ENCODE peak calls at places on chromosomes 5 and 9, in seven cellular contexts. One of them, this sample, is unnamed.

GRCh38 chr9:124251605-124252366 is 6.0 kb upstream of the NEK6 start:
- DNase-seq in keratinocyte: no peak
- DNase-seq in foreskin fibroblast: peak; percentile 54
- DNase-seq in hepatocyte: no peak
- DNase-seq in fibroblast of mammary gland: peak; percentile 72
- DNase-seq in WERI-Rb-1: no peak
- DNase-seq in epithelial cell of esophagus: peak; percentile 72
- DNase-seq in this sample: no peak

GRCh38 chr9:136754059-136754572 is 3.9 kb downstream of the LCN8 start:
- DNase-seq in keratinocyte: no peak
- DNase-seq in foreskin fibroblast: no peak
- DNase-seq in hepatocyte: no peak
- DNase-seq in fibroblast of mammary gland: no peak
- DNase-seq in WERI-Rb-1: no peak
- DNase-seq in epithelial cell of esophagus: no peak
- DNase-seq in this sample: no peak

GRCh38 chr9:96232539-96233241 is 69.3 kb downstream of the HSD17B3 start:
- DNase-seq in keratinocyte: no peak
- DNase-seq in foreskin fibroblast: peak; percentile 38
- DNase-seq in hepatocyte: peak; percentile 82
- DNase-seq in fibroblast of mammary gland: peak; percentile 91
- DNase-seq in WERI-Rb-1: peak; percentile 58
- DNase-seq in epithelial cell of esophagus: peak; percentile 61
- DNase-seq in this sample: peak; percentile 27

GRCh38 chr5:77400645-77401044 is 91.5 kb downstream of the WDR41 start:
- DNase-seq in keratinocyte: no peak
- DNase-seq in foreskin fibroblast: no peak
- DNase-seq in hepatocyte: no peak
- DNase-seq in fibroblast of mammary gland: peak; percentile 27
- DNase-seq in WERI-Rb-1: no peak
- DNase-seq in epithelial cell of esophagus: no peak
- DNase-seq in this sample: no peak

GRCh38 chr5:474826-475661 is 32.1 kb downstream of the EXOC3 start:
- DNase-seq in keratinocyte: no peak
- DNase-seq in foreskin fibroblast: no peak
- DNase-seq in hepatocyte: no peak
- DNase-seq in fibroblast of mammary gland: no peak
- DNase-seq in WERI-Rb-1: peak; percentile 46
- DNase-seq in epithelial cell of esophagus: no peak
- DNase-seq in this sample: no peak

GRCh38 chr5:158297002-158297527 is 438.1 kb upstream of the CLINT1 start:
- DNase-seq in keratinocyte: no peak
- DNase-seq in foreskin fibroblast: no peak
- DNase-seq in hepatocyte: no peak
- DNase-seq in fibroblast of mammary gland: no peak
- DNase-seq in WERI-Rb-1: no peak
- DNase-seq in epithelial cell of esophagus: no peak
- DNase-seq in this sample: no peak

GRCh38 chr9:22170990-22171663 is 162.0 kb upstream of the CDKN2B start:
- DNase-seq in keratinocyte: no peak
- DNase-seq in foreskin fibroblast: no peak
- DNase-seq in hepatocyte: no peak
- DNase-seq in fibroblast of mammary gland: no peak
- DNase-seq in WERI-Rb-1: no peak
- DNase-seq in epithelial cell of esophagus: no peak
- DNase-seq in this sample: no peak

GRCh38 chr9:22238809-22239684 is 207.6 kb upstream of the DMRTA1 start:
- DNase-seq in keratinocyte: no peak
- DNase-seq in foreskin fibroblast: peak; percentile 14
- DNase-seq in hepatocyte: peak; percentile 53
- DNase-seq in fibroblast of mammary gland: peak; percentile 70
- DNase-seq in WERI-Rb-1: no peak
- DNase-seq in epithelial cell of esophagus: peak; percentile 62
- DNase-seq in this sample: no peak

GRCh38 chr5:6333182-6333905 is 45.0 kb downstream of the MED10 start:
- DNase-seq in keratinocyte: no peak
- DNase-seq in foreskin fibroblast: no peak
- DNase-seq in hepatocyte: no peak
- DNase-seq in fibroblast of mammary gland: no peak
- DNase-seq in WERI-Rb-1: no peak
- DNase-seq in epithelial cell of esophagus: no peak
- DNase-seq in this sample: no peak

GRCh38 chr5:10702040-10702629 is 58.9 kb downstream of the DAP start:
- DNase-seq in keratinocyte: no peak
- DNase-seq in foreskin fibroblast: peak; percentile 95
- DNase-seq in hepatocyte: peak; percentile 63
- DNase-seq in fibroblast of mammary gland: peak; percentile 90
- DNase-seq in WERI-Rb-1: no peak
- DNase-seq in epithelial cell of esophagus: peak; percentile 62
- DNase-seq in this sample: no peak

GRCh38 chr5:167671176-167671575 is 620.3 kb upstream of the WWC1 start:
- DNase-seq in keratinocyte: no peak
- DNase-seq in foreskin fibroblast: peak; percentile 40
- DNase-seq in hepatocyte: no peak
- DNase-seq in fibroblast of mammary gland: no peak
- DNase-seq in WERI-Rb-1: no peak
- DNase-seq in epithelial cell of esophagus: peak; percentile 54
- DNase-seq in this sample: no peak

GRCh38 chr9:33453286-33453882 is 6.0 kb upstream of the AQP3 start:
- DNase-seq in keratinocyte: no peak
- DNase-seq in foreskin fibroblast: no peak
- DNase-seq in hepatocyte: no peak
- DNase-seq in fibroblast of mammary gland: no peak
- DNase-seq in WERI-Rb-1: no peak
- DNase-seq in epithelial cell of esophagus: no peak
- DNase-seq in this sample: no peak

GRCh38 chr5:111983459-111983858 is 226.5 kb upstream of the NREP start:
- DNase-seq in keratinocyte: no peak
- DNase-seq in foreskin fibroblast: no peak
- DNase-seq in hepatocyte: no peak
- DNase-seq in fibroblast of mammary gland: no peak
- DNase-seq in WERI-Rb-1: no peak
- DNase-seq in epithelial cell of esophagus: no peak
- DNase-seq in this sample: no peak

GRCh38 chr9:97831843-97832636 is 21.0 kb upstream of the FOXE1 start:
- DNase-seq in keratinocyte: no peak
- DNase-seq in foreskin fibroblast: no peak
- DNase-seq in hepatocyte: no peak
- DNase-seq in fibroblast of mammary gland: no peak
- DNase-seq in WERI-Rb-1: no peak
- DNase-seq in epithelial cell of esophagus: no peak
- DNase-seq in this sample: no peak

GRCh38 chr5:161548472-161549094 is 2.1 kb upstream of the GABRB2 start:
- DNase-seq in keratinocyte: no peak
- DNase-seq in foreskin fibroblast: no peak
- DNase-seq in hepatocyte: peak; percentile 19
- DNase-seq in fibroblast of mammary gland: no peak
- DNase-seq in WERI-Rb-1: no peak
- DNase-seq in epithelial cell of esophagus: no peak
- DNase-seq in this sample: peak; percentile 9

GRCh38 chr9:101508203-101508602 is 25.4 kb upstream of the RNF20 start:
- DNase-seq in keratinocyte: peak; percentile 40
- DNase-seq in foreskin fibroblast: peak; percentile 51
- DNase-seq in hepatocyte: no peak
- DNase-seq in fibroblast of mammary gland: peak; percentile 21
- DNase-seq in WERI-Rb-1: no peak
- DNase-seq in epithelial cell of esophagus: peak; percentile 87
- DNase-seq in this sample: no peak

GRCh38 chr5:348726-349125 is 27.2 kb downstream of the AHRR start:
- DNase-seq in keratinocyte: no peak
- DNase-seq in foreskin fibroblast: no peak
- DNase-seq in hepatocyte: no peak
- DNase-seq in fibroblast of mammary gland: no peak
- DNase-seq in WERI-Rb-1: no peak
- DNase-seq in epithelial cell of esophagus: no peak
- DNase-seq in this sample: no peak

GRCh38 chr5:75059887-75060286 is 7.5 kb upstream of the GCNT4 start:
- DNase-seq in keratinocyte: no peak
- DNase-seq in foreskin fibroblast: no peak
- DNase-seq in hepatocyte: no peak
- DNase-seq in fibroblast of mammary gland: no peak
- DNase-seq in WERI-Rb-1: no peak
- DNase-seq in epithelial cell of esophagus: no peak
- DNase-seq in this sample: no peak

GRCh38 chr5:110899566-110900412 is 161.0 kb downstream of the SLC25A46 start:
- DNase-seq in keratinocyte: peak; percentile 33
- DNase-seq in foreskin fibroblast: peak; percentile 39
- DNase-seq in hepatocyte: no peak
- DNase-seq in fibroblast of mammary gland: peak; percentile 61
- DNase-seq in WERI-Rb-1: no peak
- DNase-seq in epithelial cell of esophagus: peak; percentile 65
- DNase-seq in this sample: no peak

GRCh38 chr5:143880178-143880577 is 68.2 kb downstream of the HMHB1 start:
- DNase-seq in keratinocyte: no peak
- DNase-seq in foreskin fibroblast: no peak
- DNase-seq in hepatocyte: no peak
- DNase-seq in fibroblast of mammary gland: no peak
- DNase-seq in WERI-Rb-1: no peak
- DNase-seq in epithelial cell of esophagus: no peak
- DNase-seq in this sample: no peak

GRCh38 chr9:101477214-101477613 is 41.6 kb upstream of the ALDOB start:
- DNase-seq in keratinocyte: no peak
- DNase-seq in foreskin fibroblast: no peak
- DNase-seq in hepatocyte: no peak
- DNase-seq in fibroblast of mammary gland: no peak
- DNase-seq in WERI-Rb-1: no peak
- DNase-seq in epithelial cell of esophagus: peak; percentile 24
- DNase-seq in this sample: no peak

GRCh38 chr5:176361437-176362097 is at the start of gene KIAA1191:
- DNase-seq in keratinocyte: peak; percentile 71
- DNase-seq in foreskin fibroblast: peak; percentile 89
- DNase-seq in hepatocyte: peak; percentile 96
- DNase-seq in fibroblast of mammary gland: peak; percentile 86
- DNase-seq in WERI-Rb-1: peak; percentile 94
- DNase-seq in epithelial cell of esophagus: peak; percentile 93
- DNase-seq in this sample: peak; percentile 82

GRCh38 chr5:140312067-140312790 is 9.3 kb upstream of the PFDN1 start:
- DNase-seq in keratinocyte: no peak
- DNase-seq in foreskin fibroblast: peak; percentile 96
- DNase-seq in hepatocyte: no peak
- DNase-seq in fibroblast of mammary gland: peak; percentile 99
- DNase-seq in WERI-Rb-1: no peak
- DNase-seq in epithelial cell of esophagus: peak; percentile 95
- DNase-seq in this sample: no peak

DNA sequence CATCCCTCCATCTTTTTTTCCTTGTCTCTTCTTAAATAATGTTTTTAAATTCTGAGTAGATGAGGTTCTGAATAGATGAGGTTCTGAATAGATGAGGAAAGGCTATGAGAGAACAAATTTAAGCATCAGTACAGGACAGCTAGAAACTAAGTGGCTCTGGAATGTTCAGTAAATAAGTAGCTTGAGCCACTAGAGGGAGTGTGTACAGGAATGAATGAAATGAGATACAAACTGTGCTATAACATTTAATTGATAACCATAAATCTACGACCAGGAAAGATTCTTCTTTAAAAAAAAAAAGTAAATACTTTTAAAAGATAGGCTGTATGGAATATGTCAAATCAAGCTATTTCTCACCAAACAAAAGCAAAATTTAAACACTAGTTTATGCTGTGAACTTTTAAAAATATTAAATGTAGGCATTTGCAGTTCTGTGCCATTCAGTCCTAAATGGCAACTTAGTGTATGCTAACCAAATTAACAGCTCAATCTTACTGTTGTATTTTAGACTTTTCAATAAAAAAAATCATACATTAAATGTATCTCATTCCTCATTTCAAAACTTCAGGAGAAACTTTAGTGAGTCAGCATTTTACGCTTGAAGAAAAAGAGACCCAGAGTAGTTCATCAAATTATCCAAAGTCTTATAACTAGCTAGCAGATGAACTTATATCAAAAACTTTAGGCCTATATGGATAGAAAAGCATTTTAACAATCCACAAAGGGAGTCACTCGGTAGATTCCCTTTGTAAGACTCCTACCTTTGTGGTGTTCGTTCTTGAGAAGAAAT is 70.4 kb upstream of the SNX2 start:
- DNase-seq in keratinocyte: peak; percentile 15
- DNase-seq in foreskin fibroblast: peak; percentile 29
- DNase-seq in hepatocyte: peak; percentile 67
- DNase-seq in fibroblast of mammary gland: peak; percentile 75
- DNase-seq in WERI-Rb-1: no peak
- DNase-seq in epithelial cell of esophagus: peak; percentile 67
- DNase-seq in this sample: no peak
- TF ChIP-seq CTCF in keratinocyte: no peak
- TF ChIP-seq CTCF in foreskin fibroblast: peak; percentile 63
- TF ChIP-seq CTCF in hepatocyte: peak; percentile 63
- TF ChIP-seq CTCF in fibroblast of mammary gland: peak; percentile 70
- TF ChIP-seq CTCF in WERI-Rb-1: peak; percentile 35
- TF ChIP-seq CTCF in epithelial cell of esophagus: peak; percentile 59
- TF ChIP-seq CTCF in this sample: peak; percentile 77

GRCh38 chr9:99073347-99073746 is 31.6 kb upstream of the TGFBR1 start:
- DNase-seq in keratinocyte: no peak
- DNase-seq in foreskin fibroblast: no peak
- DNase-seq in hepatocyte: no peak
- DNase-seq in fibroblast of mammary gland: no peak
- DNase-seq in WERI-Rb-1: no peak
- DNase-seq in epithelial cell of esophagus: no peak
- DNase-seq in this sample: no peak
- TF ChIP-seq CTCF in keratinocyte: no peak
- TF ChIP-seq CTCF in foreskin fibroblast: no peak
- TF ChIP-seq CTCF in hepatocyte: no peak
- TF ChIP-seq CTCF in fibroblast of mammary gland: no peak
- TF ChIP-seq CTCF in WERI-Rb-1: no peak
- TF ChIP-seq CTCF in epithelial cell of esophagus: no peak
- TF ChIP-seq CTCF in this sample: no peak

GRCh38 chr9:122394265-122395242 is 23.7 kb downstream of the PTGS1 start:
- DNase-seq in keratinocyte: no peak
- DNase-seq in foreskin fibroblast: peak; percentile 92
- DNase-seq in hepatocyte: no peak
- DNase-seq in fibroblast of mammary gland: peak; percentile 96
- DNase-seq in WERI-Rb-1: no peak
- DNase-seq in epithelial cell of esophagus: peak; percentile 79
- DNase-seq in this sample: no peak

GRCh38 chr9:122397749-122398148 is 26.9 kb downstream of the PTGS1 start:
- DNase-seq in keratinocyte: no peak
- DNase-seq in foreskin fibroblast: no peak
- DNase-seq in hepatocyte: no peak
- DNase-seq in fibroblast of mammary gland: no peak
- DNase-seq in WERI-Rb-1: no peak
- DNase-seq in epithelial cell of esophagus: no peak
- DNase-seq in this sample: no peak

GRCh38 chr9:122402403-122403268 is 31.8 kb downstream of the PTGS1 start:
- DNase-seq in keratinocyte: peak; percentile 90
- DNase-seq in foreskin fibroblast: peak; percentile 95
- DNase-seq in hepatocyte: peak; percentile 79
- DNase-seq in fibroblast of mammary gland: peak; percentile 99
- DNase-seq in WERI-Rb-1: no peak
- DNase-seq in epithelial cell of esophagus: peak; percentile 92
- DNase-seq in this sample: no peak

GRCh38 chr9:122396622-122397148 is 25.9 kb downstream of the PTGS1 start:
- DNase-seq in keratinocyte: no peak
- DNase-seq in foreskin fibroblast: no peak
- DNase-seq in hepatocyte: no peak
- DNase-seq in fibroblast of mammary gland: no peak
- DNase-seq in WERI-Rb-1: no peak
- DNase-seq in epithelial cell of esophagus: peak; percentile 39
- DNase-seq in this sample: no peak

GRCh38 chr9:122398371-122398924 is 27.6 kb downstream of the PTGS1 start:
- DNase-seq in keratinocyte: no peak
- DNase-seq in foreskin fibroblast: no peak
- DNase-seq in hepatocyte: no peak
- DNase-seq in fibroblast of mammary gland: no peak
- DNase-seq in WERI-Rb-1: no peak
- DNase-seq in epithelial cell of esophagus: no peak
- DNase-seq in this sample: no peak
- TF ChIP-seq CTCF in keratinocyte: no peak
- TF ChIP-seq CTCF in foreskin fibroblast: no peak
- TF ChIP-seq CTCF in hepatocyte: no peak
- TF ChIP-seq CTCF in fibroblast of mammary gland: no peak
- TF ChIP-seq CTCF in WERI-Rb-1: no peak
- TF ChIP-seq CTCF in epithelial cell of esophagus: no peak
- TF ChIP-seq CTCF in this sample: no peak

GRCh38 chr9:79567671-79568098 is 4.1 kb upstream of the TLE4 start:
- DNase-seq in keratinocyte: no peak
- DNase-seq in foreskin fibroblast: no peak
- DNase-seq in hepatocyte: no peak
- DNase-seq in fibroblast of mammary gland: no peak
- DNase-seq in WERI-Rb-1: no peak
- DNase-seq in epithelial cell of esophagus: peak; percentile 57
- DNase-seq in this sample: no peak
- TF ChIP-seq CTCF in keratinocyte: peak; percentile 44
- TF ChIP-seq CTCF in foreskin fibroblast: no peak
- TF ChIP-seq CTCF in hepatocyte: no peak
- TF ChIP-seq CTCF in fibroblast of mammary gland: peak; percentile 7
- TF ChIP-seq CTCF in WERI-Rb-1: peak; percentile 11
- TF ChIP-seq CTCF in epithelial cell of esophagus: peak; percentile 47
- TF ChIP-seq CTCF in this sample: no peak